ENCODE peak calls at places on chromosomes 13 and 19, in six cellular contexts. M, E, C, F, X and H are unnamed samples.

GRCh38 chr19:13493516-13494310 is 12.6 kb downstream of the CACNA1A start:
- DNase-seq in M (no peak), E (peak), C (no peak), F (no peak), X (no peak), H (no peak)

GRCh38 chr13:28327761-28328607 is 166.9 kb downstream of the FLT1 start:
- DNase-seq in M (no peak), E (peak), C (no peak), F (no peak), X (no peak), H (peak)

GRCh38 chr19:3458595-3459284 is 21.6 kb downstream of the SMIM24 start:
- DNase-seq in M (peak), E (peak), C (peak), F (no peak), X (no peak), H (peak)

GRCh38 chr13:27792393-27793218 is at the start of gene GSX1:
- DNase-seq in M (peak), E (peak), C (peak), F (peak), X (peak), H (peak)

GRCh38 chr13:20473139-20473538 is 52.5 kb downstream of the CRYL1 start:
- DNase-seq in M (no peak), E (peak), C (peak), F (no peak), X (no peak), H (no peak)

GRCh38 chr19:30302076-30302475 is 70.1 kb upstream of the ZNF536 start:
- DNase-seq in M (no peak), E (no peak), C (no peak), F (no peak), X (no peak), H (no peak)

GRCh38 chr13:21240586-21240985 is 64.1 kb downstream of the MRPL57 start:
- DNase-seq in M (no peak), E (peak), C (peak), F (no peak), X (no peak), H (peak)

GRCh38 chr19:57435062-57435978 is at the start of gene ZNF749:
- DNase-seq in M (peak), E (peak), C (peak), F (peak), X (peak), H (peak)

GRCh38 chr13:51249767-51250741 is 27.9 kb downstream of the FAM124A start:
- DNase-seq in M (no peak), E (no peak), C (no peak), F (no peak), X (no peak), H (no peak)

GRCh38 chr19:5166262-5166661 is 174.3 kb downstream of the PTPRS start:
- DNase-seq in M (no peak), E (peak), C (peak), F (no peak), X (no peak), H (no peak)

GRCh38 chr19:34265221-34265650 is 10.9 kb downstream of the GARRE1 start:
- DNase-seq in M (peak), E (no peak), C (no peak), F (no peak), X (no peak), H (peak)

GRCh38 chr13:51999525-51999924 is 11.7 kb downstream of the ATP7B start:
- DNase-seq in M (no peak), E (peak), C (no peak), F (no peak), X (no peak), H (no peak)

GRCh38 chr13:109684836-109685602 is 101.4 kb downstream of the IRS2 start:
- DNase-seq in M (no peak), E (no peak), C (no peak), F (no peak), X (no peak), H (no peak)

GRCh38 chr19:54164369-54165068 is 5.0 kb upstream of the LENG1 start:
- DNase-seq in M (peak), E (peak), C (peak), F (no peak), X (peak), H (peak)

GRCh38 chr13:71087006-71087405 is 780.0 kb downstream of the DACH1 start:
- DNase-seq in M (no peak), E (no peak), C (no peak), F (no peak), X (no peak), H (no peak)

GRCh38 chr19:38402967-38403674 is at the start of gene FAM98C:
- DNase-seq in M (peak), E (peak), C (peak), F (peak), X (peak), H (peak)

GRCh38 chr13:65240773-65241172 is 1989.4 kb downstream of the PCDH9 start:
- DNase-seq in M (no peak), E (no peak), C (no peak), F (no peak), X (no peak), H (no peak)

GRCh38 chr19:12891553-12892021 is 627 bp downstream of the GCDH start:
- DNase-seq in M (no peak), E (no peak), C (no peak), F (no peak), X (no peak), H (peak)

GRCh38 chr19:56837492-56837891 is 3.0 kb downstream of the PEG3 start:
- DNase-seq in M (no peak), E (no peak), C (no peak), F (no peak), X (no peak), H (peak)

GRCh38 chr13:24746618-24747247 is 17.2 kb upstream of the RNF17 start:
- DNase-seq in M (peak), E (no peak), C (peak), F (peak), X (no peak), H (peak)

GRCh38 chr19:3056454-3057016 is 5.8 kb downstream of the TLE5 start:
- DNase-seq in M (no peak), E (no peak), C (no peak), F (no peak), X (no peak), H (peak)

GRCh38 chr13:66154981-66155380 is 1075.2 kb downstream of the PCDH9 start:
- DNase-seq in M (no peak), E (peak), C (no peak), F (no peak), X (no peak), H (no peak)

GRCh38 chr13:109330941-109331340 is 455.4 kb downstream of the IRS2 start:
- DNase-seq in M (no peak), E (peak), C (peak), F (no peak), X (no peak), H (no peak)

GRCh38 chr13:50448535-50448981 is 394.9 kb downstream of the DLEU7 start:
- DNase-seq in M (no peak), E (no peak), C (no peak), F (no peak), X (no peak), H (no peak)

GRCh38 chr19:16197188-16197621 is 506 bp upstream of the AP1M1 start:
- DNase-seq in M (no peak), E (peak), C (peak), F (no peak), X (no peak), H (peak)

GRCh38 chr13:43368003-43368402 is 344.6 kb downstream of the DNAJC15 start:
- DNase-seq in M (no peak), E (peak), C (peak), F (no peak), X (no peak), H (no peak)

GRCh38 chr13:74325106-74325505 is 190.9 kb upstream of the KLF12 start:
- DNase-seq in M (no peak), E (peak), C (peak), F (no peak), X (no peak), H (no peak)

GRCh38 chr13:40665061-40665753 is 1.2 kb downstream of the FOXO1 start:
- DNase-seq in M (no peak), E (no peak), C (peak), F (peak), X (no peak), H (peak)

GRCh38 chr13:91647361-91647970 is 249.0 kb downstream of the GPC5 start:
- DNase-seq in M (peak), E (peak), C (no peak), F (peak), X (peak), H (peak)

GRCh38 chr13:49400755-49401659 is 42.9 kb downstream of the CAB39L start:
- DNase-seq in M (no peak), E (peak), C (peak), F (peak), X (no peak), H (peak)

GRCh38 chr19:46785980-46786235 is 2.5 kb downstream of the SLC1A5 start:
- DNase-seq in M (no peak), E (no peak), C (no peak), F (no peak), X (no peak), H (no peak)

GRCh38 chr19:47389150-47389556 is 30.2 kb downstream of the MEIS3 start:
- DNase-seq in M (no peak), E (no peak), C (no peak), F (no peak), X (no peak), H (no peak)

GRCh38 chr19:55091955-55092354 is 16.3 kb downstream of the EPS8L1 start:
- DNase-seq in M (peak), E (no peak), C (no peak), F (no peak), X (no peak), H (peak)

GRCh38 chr19:7083076-7083956 is 13.8 kb downstream of the ZNF557 start:
- DNase-seq in M (no peak), E (peak), C (peak), F (no peak), X (no peak), H (peak)

DNA sequence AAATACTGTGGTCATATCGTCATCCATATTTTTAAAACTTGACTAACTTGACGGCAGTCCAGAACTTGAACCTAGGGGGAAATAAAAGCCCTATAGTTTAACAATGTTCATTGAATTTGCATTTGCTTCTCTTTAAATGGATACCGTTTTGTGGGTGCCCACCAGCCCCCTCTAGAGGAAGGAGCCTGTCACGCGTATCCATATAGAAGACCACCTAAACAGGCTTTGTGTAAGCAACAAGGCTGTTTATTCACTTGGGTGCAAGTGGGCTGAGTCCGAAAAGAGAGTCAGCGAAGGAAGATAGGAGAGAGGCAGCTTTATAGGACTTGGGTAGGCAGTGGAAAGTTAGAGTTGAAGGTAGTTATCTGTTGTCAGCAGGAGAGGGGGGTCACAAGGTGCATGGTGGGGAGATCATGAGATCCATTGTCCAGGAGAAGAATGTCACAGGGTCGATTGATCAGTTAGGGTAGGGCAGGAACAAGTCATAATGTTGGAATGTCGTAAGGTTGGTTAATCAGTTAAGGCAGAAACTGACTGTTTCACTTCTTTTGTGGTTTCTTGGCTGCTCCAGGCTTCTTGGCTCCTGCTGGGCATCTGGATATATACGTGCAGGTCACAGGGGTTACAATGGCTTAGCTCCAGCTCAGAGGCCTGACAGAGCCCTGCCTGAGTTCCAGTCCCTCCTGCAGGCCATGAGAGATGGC is 42.5 kb upstream of the ANKRD10 start:
- DNase-seq in M (no peak), E (peak), C (no peak), F (no peak), X (no peak), H (peak)
- H3K27ac ChIP-seq in M (no peak), E (peak), C (peak), F (no peak), X (no peak), H (no peak)

DNA sequence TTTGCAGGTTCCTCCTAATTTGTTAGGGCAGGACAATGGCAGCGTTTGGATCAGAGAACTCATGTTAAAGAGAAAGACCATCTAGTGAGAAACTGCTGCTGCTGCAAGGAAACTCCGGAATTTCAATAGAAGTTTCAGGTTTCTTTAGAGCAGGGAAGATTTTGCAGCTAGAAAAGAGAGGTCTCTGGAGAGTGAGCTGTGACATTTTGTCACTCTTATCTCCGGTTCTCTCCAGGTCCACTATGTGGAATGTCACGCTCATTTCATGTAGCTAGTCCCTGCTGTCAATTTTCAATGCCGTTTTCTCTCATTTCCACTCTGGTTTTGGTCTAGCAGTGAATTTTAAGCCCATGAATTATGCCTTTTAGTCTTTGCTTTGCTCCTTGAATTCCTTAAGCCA is 46.6 kb upstream of the POSTN start:
- DNase-seq in M (no peak), E (no peak), C (peak), F (peak), X (no peak), H (peak)
- H3K23ac ChIP-seq in M (no peak), E (peak), C (no peak), F (no peak), X (no peak), H (no peak)

GRCh38 chr19:43599635-43600295 is 3.4 kb downstream of the ZNF576 start:
- DNase-seq in M (no peak), E (no peak), C (no peak), F (no peak), X (no peak), H (no peak)
- H3K27ac ChIP-seq in M (no peak), E (no peak), C (no peak), F (no peak), X (no peak), H (no peak)

GRCh38 chr13:113103646-113104045 is 1.9 kb upstream of the F7 start:
- DNase-seq in M (no peak), E (no peak), C (no peak), F (no peak), X (no peak), H (no peak)
- H3K23ac ChIP-seq in M (no peak), E (no peak), C (no peak), F (no peak), X (no peak), H (no peak)

GRCh38 chr19:14502334-14503092 is 6.6 kb upstream of the GIPC1 start:
- DNase-seq in M (no peak), E (no peak), C (no peak), F (no peak), X (no peak), H (peak)
- H3K27ac ChIP-seq in M (no peak), E (no peak), C (no peak), F (no peak), X (no peak), H (no peak)